ENCODE peak calls at places on chromosomes 1 and 21, in seven cellular contexts. G, U, Q, S, I, E and M are unnamed samples.

GRCh38 chr1:8059161-8059622 is 33.1 kb upstream of the ERRFI1 start:
- DNase-seq in E (no peak), S (no peak), G (no peak), I (no peak), U (peak; percentile 83), Q (no peak), M (no peak)

GRCh38 chr1:210378721-210379120 is 50.0 kb downstream of the HHAT start:
- DNase-seq in I (no peak), S (no peak), G (no peak), U (peak; percentile 57), Q (no peak), E (no peak), M (no peak)

GRCh38 chr1:226097866-226098625 is 35.5 kb downstream of the H3-3A start:
- DNase-seq in Q (peak; percentile 59), G (no peak), I (no peak), S (no peak), E (no peak), U (peak; percentile 83), M (no peak)

GRCh38 chr21:31172328-31172727 is 134.1 kb upstream of the KRTAP19-8 start:
- DNase-seq in E (no peak), G (no peak), I (no peak), Q (no peak), U (no peak), S (no peak), M (peak; percentile 59)

GRCh38 chr1:183633676-183634343 is 1.8 kb downstream of the ARPC5 start:
- DNase-seq in U (peak; percentile 87), G (peak; percentile 84), S (no peak), E (no peak), Q (peak; percentile 89), I (peak; percentile 48), M (no peak)

GRCh38 chr1:168974611-168975010 is 131.9 kb upstream of the ATP1B1 start:
- DNase-seq in E (no peak), I (no peak), S (no peak), G (no peak), Q (no peak), U (no peak), M (no peak)

GRCh38 chr1:179369751-179370341 is 4.1 kb downstream of the AXDND1 start:
- DNase-seq in E (peak; percentile 77), G (peak; percentile 54), Q (peak; percentile 69), I (peak; percentile 93), S (no peak), U (peak; percentile 37), M (peak; percentile 55)

GRCh38 chr1:213989740-213990472 is 2.1 kb downstream of the PROX1 start:
- DNase-seq in E (peak; percentile 91), I (peak; percentile 82), S (no peak), U (no peak), G (no peak), Q (no peak), M (peak; percentile 61)

GRCh38 chr1:3902111-3902511 is 2.0 kb upstream of the C1orf174 start:
- DNase-seq in S (peak; percentile 26), E (no peak), G (no peak), Q (no peak), I (no peak), U (no peak), M (no peak)

GRCh38 chr1:181777812-181778211 is 283.7 kb downstream of the ZNF648 start:
- DNase-seq in Q (no peak), G (no peak), S (no peak), U (peak; percentile 60), E (no peak), I (no peak), M (no peak)

GRCh38 chr21:33300701-33301631 is 23.8 kb upstream of the IFNAR1 start:
- DNase-seq in E (peak; percentile 61), S (no peak), G (no peak), Q (peak; percentile 67), U (no peak), I (no peak), M (no peak)

GRCh38 chr1:168089326-168089978 is 47.3 kb downstream of the GPR161 start:
- DNase-seq in G (no peak), S (no peak), I (no peak), Q (no peak), U (no peak), E (no peak), M (no peak)

GRCh38 chr1:95067069-95067468 is 5.7 kb downstream of the ALG14 start:
- DNase-seq in Q (no peak), S (no peak), G (no peak), U (no peak), E (no peak), I (peak; percentile 59), M (no peak)

GRCh38 chr1:10824821-10825540 is 28.5 kb upstream of the CASZ1 start:
- DNase-seq in U (peak; percentile 78), G (peak; percentile 24), S (no peak), I (no peak), E (no peak), Q (peak; percentile 62), M (peak; percentile 82)

GRCh38 chr21:16241500-16241963 is 511.8 kb downstream of the USP25 start:
- DNase-seq in S (no peak), Q (no peak), I (no peak), G (no peak), E (no peak), U (no peak), M (peak; percentile 88)

GRCh38 chr1:37441490-37441889 is 32.9 kb upstream of the ZC3H12A start:
- DNase-seq in E (no peak), Q (no peak), I (no peak), G (no peak), S (no peak), U (no peak), M (no peak)

GRCh38 chr1:185238447-185238846 is 78.6 kb downstream of the IVNS1ABP start:
- DNase-seq in I (no peak), S (no peak), Q (no peak), U (peak; percentile 9), E (no peak), G (no peak), M (no peak)

GRCh38 chr1:218823291-218823900 is 350.3 kb upstream of the LYPLAL1 start:
- DNase-seq in E (no peak), G (peak; percentile 65), S (no peak), Q (peak; percentile 51), I (no peak), U (peak; percentile 98), M (no peak)

GRCh38 chr21:35475768-35476167 is 426.7 kb upstream of the RUNX1 start:
- DNase-seq in Q (peak; percentile 6), S (no peak), U (peak; percentile 69), E (no peak), G (no peak), I (no peak), M (no peak)

GRCh38 chr1:71650126-71650525 is 569.3 kb upstream of the ZRANB2 start:
- DNase-seq in S (no peak), E (no peak), U (no peak), I (no peak), Q (no peak), G (no peak), M (no peak)

GRCh38 chr1:216984536-216984935 is 261.3 kb upstream of the ESRRG start:
- DNase-seq in I (no peak), G (no peak), U (no peak), E (no peak), Q (no peak), S (no peak), M (no peak)

GRCh38 chr1:114222920-114223319 is 69.3 kb upstream of the SYT6 start:
- DNase-seq in U (no peak), G (no peak), E (no peak), Q (no peak), I (no peak), S (no peak), M (no peak)

GRCh38 chr1:45508295-45509151 is 8.4 kb downstream of the MMACHC start:
- DNase-seq in G (no peak), U (no peak), S (no peak), I (no peak), E (no peak), Q (no peak), M (peak; percentile 65)

GRCh38 chr1:18932879-18933278 is 23.6 kb downstream of the IFFO2 start:
- DNase-seq in I (peak; percentile 5), S (no peak), Q (no peak), U (no peak), E (no peak), G (no peak), M (peak; percentile 71)

GRCh38 chr1:151511636-151512215 is 539 bp downstream of the CGN start:
- DNase-seq in G (no peak), Q (peak; percentile 53), S (no peak), E (no peak), U (no peak), I (peak; percentile 66), M (peak; percentile 87)

GRCh38 chr1:58432813-58433668 is 113.5 kb downstream of the OMA1 start:
- DNase-seq in Q (peak; percentile 75), E (no peak), G (peak; percentile 15), I (no peak), S (no peak), U (peak; percentile 92), M (peak; percentile 89)

GRCh38 chr1:226990133-226990716 is 50.1 kb downstream of the COQ8A start:
- DNase-seq in G (no peak), U (no peak), E (no peak), S (peak; percentile 15), I (no peak), Q (no peak), M (no peak)

GRCh38 chr1:156667610-156667967 is 9.6 kb downstream of the NES start:
- DNase-seq in G (no peak), E (no peak), S (no peak), I (no peak), U (no peak), Q (no peak), M (peak; percentile 74)

GRCh38 chr1:25484096-25484495 is 53.4 kb downstream of the MACO1 start:
- DNase-seq in E (no peak), S (no peak), U (no peak), G (no peak), Q (no peak), I (peak; percentile 60), M (no peak)

GRCh38 chr1:89727517-89728312 is 93.1 kb upstream of the LRRC8D start:
- DNase-seq in S (no peak), G (no peak), I (no peak), U (no peak), E (no peak), Q (no peak), M (no peak)

GRCh38 chr1:4110888-4111287 is 210.8 kb upstream of the C1orf174 start:
- DNase-seq in Q (no peak), E (no peak), U (no peak), G (no peak), S (no peak), I (no peak), M (no peak)